ENCODE peak calls at places on chromosomes 3 and 15, in six cellular contexts. One of them, this sample, is unnamed.

GRCh38 chr3:11626084-11626463 is 17.6 kb downstream of the VGLL4 start:
- DNase-seq in GM12878: peak
- DNase-seq in nephron progenitor cell: no peak
- DNase-seq in sigmoid colon: no peak
- DNase-seq in foreskin fibroblast: no peak
- DNase-seq in spleen: no peak
- DNase-seq in this sample: no peak

GRCh38 chr15:38528279-38528678 is 36.3 kb downstream of the RASGRP1 start:
- DNase-seq in foreskin fibroblast: no peak
- DNase-seq in GM12878: no peak
- DNase-seq in sigmoid colon: no peak
- DNase-seq in nephron progenitor cell: no peak
- DNase-seq in spleen: no peak
- DNase-seq in this sample: no peak

GRCh38 chr3:195209083-195209835 is 61.7 kb downstream of the XXYLT1 start:
- DNase-seq in foreskin fibroblast: peak
- DNase-seq in nephron progenitor cell: no peak
- DNase-seq in spleen: peak
- DNase-seq in sigmoid colon: peak
- DNase-seq in GM12878: no peak
- DNase-seq in this sample: no peak

GRCh38 chr15:65532738-65533051 is 2.4 kb downstream of the HACD3 start:
- DNase-seq in spleen: no peak
- DNase-seq in foreskin fibroblast: peak
- DNase-seq in sigmoid colon: no peak
- DNase-seq in GM12878: no peak
- DNase-seq in nephron progenitor cell: no peak
- DNase-seq in this sample: no peak

GRCh38 chr3:125154110-125154509 is 58.4 kb downstream of the SLC12A8 start:
- DNase-seq in foreskin fibroblast: no peak
- DNase-seq in spleen: no peak
- DNase-seq in GM12878: no peak
- DNase-seq in sigmoid colon: no peak
- DNase-seq in nephron progenitor cell: no peak
- DNase-seq in this sample: no peak

GRCh38 chr3:46619845-46620778 is 7.8 kb downstream of the FAM240A start:
- DNase-seq in spleen: no peak
- DNase-seq in GM12878: no peak
- DNase-seq in sigmoid colon: no peak
- DNase-seq in foreskin fibroblast: no peak
- DNase-seq in nephron progenitor cell: no peak
- DNase-seq in this sample: no peak

GRCh38 chr15:89777821-89778380 is 1.8 kb downstream of the MESP2 start:
- DNase-seq in spleen: peak
- DNase-seq in foreskin fibroblast: no peak
- DNase-seq in sigmoid colon: no peak
- DNase-seq in nephron progenitor cell: no peak
- DNase-seq in GM12878: no peak
- DNase-seq in this sample: peak

GRCh38 chr3:107772016-107772415 is 249.3 kb downstream of the BBX start:
- DNase-seq in GM12878: no peak
- DNase-seq in spleen: no peak
- DNase-seq in foreskin fibroblast: no peak
- DNase-seq in sigmoid colon: no peak
- DNase-seq in nephron progenitor cell: no peak
- DNase-seq in this sample: no peak

GRCh38 chr3:10772230-10773161 is 43.5 kb upstream of the SLC6A11 start:
- DNase-seq in spleen: peak
- DNase-seq in GM12878: no peak
- DNase-seq in sigmoid colon: no peak
- DNase-seq in nephron progenitor cell: peak
- DNase-seq in foreskin fibroblast: no peak
- DNase-seq in this sample: no peak

GRCh38 chr3:42387802-42388651 is 22.4 kb downstream of the LYZL4 start:
- DNase-seq in GM12878: no peak
- DNase-seq in nephron progenitor cell: no peak
- DNase-seq in spleen: no peak
- DNase-seq in sigmoid colon: no peak
- DNase-seq in foreskin fibroblast: no peak
- DNase-seq in this sample: no peak

GRCh38 chr15:64697911-64698369 is 77.4 kb downstream of the RBPMS2 start:
- DNase-seq in spleen: no peak
- DNase-seq in nephron progenitor cell: no peak
- DNase-seq in foreskin fibroblast: peak
- DNase-seq in sigmoid colon: no peak
- DNase-seq in GM12878: no peak
- DNase-seq in this sample: no peak